ENCODE peak calls at places on chromosomes 6 and 20, in ten cellular contexts. One of them, this sample, is unnamed.

GRCh38 chr20:58150772-58151171 is 77.7 kb downstream of the ANKRD60 start:
- DNase-seq in heart right ventricle: no peak
- DNase-seq in GM06990: peak; percentile 18
- DNase-seq in HCT116: no peak
- DNase-seq in GM12878: no peak
- DNase-seq in heart left ventricle: no peak
- DNase-seq in type B pancreatic cell: no peak
- DNase-seq in IMR-90: no peak
- DNase-seq in brain microvascular endothelial cell: no peak
- DNase-seq in Peyer's patch: no peak
- DNase-seq in this sample: peak; percentile 77

GRCh38 chr20:59598625-59599310 is 5.6 kb upstream of the PHACTR3 start:
- DNase-seq in type B pancreatic cell: no peak
- DNase-seq in GM12878: peak; percentile 8
- DNase-seq in heart left ventricle: no peak
- DNase-seq in IMR-90: no peak
- DNase-seq in brain microvascular endothelial cell: no peak
- DNase-seq in GM06990: no peak
- DNase-seq in heart right ventricle: peak; percentile 39
- DNase-seq in HCT116: peak; percentile 19
- DNase-seq in Peyer's patch: no peak
- DNase-seq in this sample: peak; percentile 77

GRCh38 chr6:42193491-42193894 is 1.3 kb downstream of the GUCA1B start:
- DNase-seq in Peyer's patch: no peak
- DNase-seq in brain microvascular endothelial cell: peak; percentile 27
- DNase-seq in GM12878: no peak
- DNase-seq in heart left ventricle: no peak
- DNase-seq in IMR-90: no peak
- DNase-seq in heart right ventricle: no peak
- DNase-seq in GM06990: no peak
- DNase-seq in HCT116: no peak
- DNase-seq in type B pancreatic cell: no peak
- DNase-seq in this sample: peak; percentile 46

GRCh38 chr6:133804263-133804662 is 84.7 kb upstream of the TCF21 start:
- DNase-seq in IMR-90: peak; percentile 52
- DNase-seq in heart right ventricle: no peak
- DNase-seq in HCT116: no peak
- DNase-seq in GM06990: no peak
- DNase-seq in Peyer's patch: no peak
- DNase-seq in GM12878: no peak
- DNase-seq in brain microvascular endothelial cell: peak; percentile 22
- DNase-seq in type B pancreatic cell: no peak
- DNase-seq in heart left ventricle: no peak
- DNase-seq in this sample: no peak

GRCh38 chr20:461254-462198 is 807 bp downstream of the TBC1D20 start:
- DNase-seq in IMR-90: peak; percentile 42
- DNase-seq in heart left ventricle: peak; percentile 65
- DNase-seq in GM12878: no peak
- DNase-seq in Peyer's patch: peak; percentile 42
- DNase-seq in type B pancreatic cell: peak; percentile 76
- DNase-seq in brain microvascular endothelial cell: peak; percentile 19
- DNase-seq in HCT116: no peak
- DNase-seq in heart right ventricle: peak; percentile 64
- DNase-seq in GM06990: peak; percentile 72
- DNase-seq in this sample: peak; percentile 34

GRCh38 chr20:36591854-36592641 is 13.5 kb upstream of the RAB5IF start:
- DNase-seq in HCT116: peak; percentile 22
- DNase-seq in GM12878: no peak
- DNase-seq in heart right ventricle: no peak
- DNase-seq in GM06990: no peak
- DNase-seq in Peyer's patch: no peak
- DNase-seq in heart left ventricle: peak; percentile 35
- DNase-seq in type B pancreatic cell: no peak
- DNase-seq in brain microvascular endothelial cell: no peak
- DNase-seq in IMR-90: peak; percentile 51
- DNase-seq in this sample: peak; percentile 34

GRCh38 chr6:29451471-29452193 is 5.2 kb downstream of the OR11A1 start:
- DNase-seq in GM12878: no peak
- DNase-seq in brain microvascular endothelial cell: peak; percentile 84
- DNase-seq in HCT116: no peak
- DNase-seq in heart right ventricle: no peak
- DNase-seq in Peyer's patch: no peak
- DNase-seq in GM06990: no peak
- DNase-seq in heart left ventricle: no peak
- DNase-seq in IMR-90: no peak
- DNase-seq in type B pancreatic cell: no peak
- DNase-seq in this sample: no peak

GRCh38 chr6:137989696-137990095 is 117.5 kb downstream of the PERP start:
- DNase-seq in type B pancreatic cell: no peak
- DNase-seq in heart left ventricle: no peak
- DNase-seq in Peyer's patch: no peak
- DNase-seq in GM06990: no peak
- DNase-seq in heart right ventricle: no peak
- DNase-seq in GM12878: no peak
- DNase-seq in IMR-90: no peak
- DNase-seq in brain microvascular endothelial cell: no peak
- DNase-seq in HCT116: no peak
- DNase-seq in this sample: no peak

GRCh38 chr6:42963855-42964605 is 3.5 kb downstream of the GNMT start:
- DNase-seq in heart left ventricle: no peak
- DNase-seq in GM06990: no peak
- DNase-seq in IMR-90: peak; percentile 58
- DNase-seq in GM12878: no peak
- DNase-seq in Peyer's patch: no peak
- DNase-seq in HCT116: no peak
- DNase-seq in type B pancreatic cell: no peak
- DNase-seq in heart right ventricle: no peak
- DNase-seq in brain microvascular endothelial cell: peak; percentile 40
- DNase-seq in this sample: peak; percentile 62

GRCh38 chr20:56630086-56630493 is 984 bp downstream of the TFAP2C start:
- DNase-seq in HCT116: peak; percentile 54
- DNase-seq in brain microvascular endothelial cell: peak; percentile 47
- DNase-seq in heart left ventricle: no peak
- DNase-seq in GM12878: no peak
- DNase-seq in heart right ventricle: peak; percentile 23
- DNase-seq in type B pancreatic cell: peak; percentile 83
- DNase-seq in IMR-90: no peak
- DNase-seq in Peyer's patch: no peak
- DNase-seq in GM06990: peak; percentile 51
- DNase-seq in this sample: peak; percentile 84

DNA sequence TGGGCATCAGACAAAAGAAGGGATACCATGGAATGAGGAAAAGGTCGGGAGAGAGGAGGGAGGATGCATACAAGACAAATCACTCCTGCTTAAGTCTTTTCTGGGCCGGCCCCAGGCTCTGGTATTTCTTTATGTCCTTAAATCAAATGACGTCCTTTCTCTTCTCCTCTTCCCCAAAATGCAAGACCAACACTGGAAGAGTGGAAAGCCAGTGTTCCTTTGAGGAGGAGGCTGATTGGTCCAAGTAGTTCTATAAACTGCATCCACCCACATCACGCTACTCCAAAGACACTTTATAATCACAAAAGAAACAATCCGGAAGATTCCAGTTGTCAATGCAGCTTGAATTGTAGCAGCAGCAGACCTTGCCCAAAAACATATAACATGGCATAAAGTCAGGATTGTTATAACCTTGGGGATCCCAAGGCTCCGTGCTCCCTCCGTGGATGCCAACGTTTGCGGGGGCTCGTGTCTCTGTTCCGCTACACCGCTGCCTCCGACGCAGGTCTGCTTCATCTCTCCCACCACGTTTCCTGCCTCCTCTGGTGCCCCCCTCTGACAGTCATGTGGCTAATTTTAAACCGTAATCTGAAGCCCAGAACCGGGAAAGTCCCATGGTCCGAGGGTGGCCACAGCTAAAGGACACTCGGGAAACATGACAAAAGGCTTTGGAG is 47.1 kb downstream of the MCUR1 start:
- DNase-seq in GM06990: no peak
- DNase-seq in type B pancreatic cell: no peak
- DNase-seq in GM12878: no peak
- DNase-seq in HCT116: no peak
- DNase-seq in heart right ventricle: peak; percentile 35
- DNase-seq in IMR-90: peak; percentile 44
- DNase-seq in Peyer's patch: peak; percentile 42
- DNase-seq in heart left ventricle: peak; percentile 64
- DNase-seq in brain microvascular endothelial cell: peak; percentile 41
- DNase-seq in this sample: no peak
- TF ChIP-seq CTCF in GM06990: peak; percentile 17
- TF ChIP-seq CTCF in type B pancreatic cell: no peak
- TF ChIP-seq CTCF in GM12878: no peak
- TF ChIP-seq CTCF in HCT116: no peak
- TF ChIP-seq CTCF in heart right ventricle: peak; percentile 41
- TF ChIP-seq CTCF in IMR-90: no peak
- TF ChIP-seq CTCF in Peyer's patch: no peak
- TF ChIP-seq CTCF in heart left ventricle: peak; percentile 47
- TF ChIP-seq CTCF in brain microvascular endothelial cell: peak; percentile 34
- TF ChIP-seq CTCF in this sample: no peak

GRCh38 chr6:44224978-44225330 is 1.6 kb downstream of the SLC29A1 start:
- DNase-seq in HCT116: no peak
- DNase-seq in type B pancreatic cell: no peak
- DNase-seq in heart right ventricle: no peak
- DNase-seq in brain microvascular endothelial cell: no peak
- DNase-seq in Peyer's patch: no peak
- DNase-seq in GM12878: no peak
- DNase-seq in IMR-90: no peak
- DNase-seq in heart left ventricle: no peak
- DNase-seq in GM06990: no peak
- DNase-seq in this sample: no peak

GRCh38 chr6:44222987-44223470 is 366 bp upstream of the SLC29A1 start:
- DNase-seq in Peyer's patch: no peak
- DNase-seq in type B pancreatic cell: no peak
- DNase-seq in HCT116: no peak
- DNase-seq in brain microvascular endothelial cell: no peak
- DNase-seq in heart right ventricle: peak; percentile 23
- DNase-seq in IMR-90: no peak
- DNase-seq in GM12878: no peak
- DNase-seq in GM06990: no peak
- DNase-seq in heart left ventricle: no peak
- DNase-seq in this sample: no peak

GRCh38 chr6:44223471-44224153 is at the start of gene SLC29A1:
- DNase-seq in HCT116: no peak
- DNase-seq in brain microvascular endothelial cell: no peak
- DNase-seq in type B pancreatic cell: no peak
- DNase-seq in GM12878: no peak
- DNase-seq in GM06990: peak; percentile 84
- DNase-seq in Peyer's patch: peak; percentile 82
- DNase-seq in heart left ventricle: peak; percentile 81
- DNase-seq in heart right ventricle: peak; percentile 85
- DNase-seq in IMR-90: peak; percentile 28
- DNase-seq in this sample: peak; percentile 91

GRCh38 chr6:44225579-44226325 is 2.4 kb downstream of the SLC29A1 start:
- DNase-seq in IMR-90: no peak
- DNase-seq in Peyer's patch: no peak
- DNase-seq in heart right ventricle: no peak
- DNase-seq in brain microvascular endothelial cell: no peak
- DNase-seq in GM12878: no peak
- DNase-seq in heart left ventricle: no peak
- DNase-seq in HCT116: no peak
- DNase-seq in GM06990: no peak
- DNase-seq in type B pancreatic cell: no peak
- DNase-seq in this sample: no peak

DNA sequence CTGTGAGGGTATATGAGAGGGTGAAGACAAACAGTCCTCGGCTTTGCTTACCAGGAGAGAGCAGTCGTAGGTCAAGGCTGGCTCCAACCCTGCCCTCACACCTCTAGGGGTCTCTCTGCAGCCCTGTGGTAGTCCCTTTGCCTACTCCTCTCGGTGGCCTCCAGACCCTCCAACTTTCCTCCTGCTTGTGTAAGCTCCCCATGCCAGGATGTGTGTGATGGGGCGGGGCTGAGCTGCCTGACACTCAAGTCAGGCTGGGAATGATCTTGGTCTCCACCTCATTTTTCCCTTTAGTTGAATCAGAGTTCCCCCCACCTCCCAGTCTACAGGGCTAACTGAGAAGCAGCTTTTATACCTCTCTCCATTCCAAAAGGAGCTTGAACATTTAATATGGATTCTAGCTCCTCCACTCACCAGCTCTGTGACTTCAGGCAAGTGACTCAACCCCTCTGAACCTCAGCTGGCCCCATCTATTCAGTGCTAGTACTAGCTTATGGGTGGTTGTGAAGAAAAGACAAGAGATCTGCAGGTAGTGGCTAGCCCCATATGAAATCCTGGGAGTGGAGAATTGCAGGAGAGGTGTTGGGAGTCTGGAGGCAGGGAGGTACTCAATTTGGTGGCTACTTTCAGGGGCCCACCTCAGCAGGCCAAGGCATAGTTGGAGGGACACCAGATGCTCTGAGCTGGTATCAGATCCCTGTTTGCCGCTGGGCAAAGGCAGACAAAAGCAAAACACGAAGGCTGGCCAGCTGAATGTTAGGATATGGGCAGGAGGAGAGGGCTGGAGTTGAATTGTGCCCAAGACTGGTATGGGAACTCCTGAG is 971 bp downstream of the SLC29A1 start:
- DNase-seq in IMR-90: peak; percentile 8
- DNase-seq in type B pancreatic cell: no peak
- DNase-seq in brain microvascular endothelial cell: no peak
- DNase-seq in GM12878: no peak
- DNase-seq in heart right ventricle: no peak
- DNase-seq in heart left ventricle: no peak
- DNase-seq in HCT116: no peak
- DNase-seq in GM06990: no peak
- DNase-seq in Peyer's patch: no peak
- DNase-seq in this sample: peak; percentile 29
- TF ChIP-seq CTCF in IMR-90: no peak
- TF ChIP-seq CTCF in type B pancreatic cell: no peak
- TF ChIP-seq CTCF in brain microvascular endothelial cell: no peak
- TF ChIP-seq CTCF in GM12878: no peak
- TF ChIP-seq CTCF in heart right ventricle: no peak
- TF ChIP-seq CTCF in heart left ventricle: no peak
- TF ChIP-seq CTCF in HCT116: no peak
- TF ChIP-seq CTCF in GM06990: peak; percentile 19
- TF ChIP-seq CTCF in Peyer's patch: no peak
- TF ChIP-seq CTCF in this sample: no peak

GRCh38 chr6:155261146-155261900 is 2.5 kb upstream of the CLDN20 start:
- DNase-seq in type B pancreatic cell: no peak
- DNase-seq in GM12878: no peak
- DNase-seq in heart right ventricle: no peak
- DNase-seq in HCT116: no peak
- DNase-seq in Peyer's patch: no peak
- DNase-seq in GM06990: no peak
- DNase-seq in heart left ventricle: no peak
- DNase-seq in IMR-90: no peak
- DNase-seq in brain microvascular endothelial cell: no peak
- DNase-seq in this sample: no peak
- TF ChIP-seq CTCF in type B pancreatic cell: peak; percentile 43
- TF ChIP-seq CTCF in GM12878: no peak
- TF ChIP-seq CTCF in heart right ventricle: no peak
- TF ChIP-seq CTCF in HCT116: no peak
- TF ChIP-seq CTCF in Peyer's patch: no peak
- TF ChIP-seq CTCF in GM06990: no peak
- TF ChIP-seq CTCF in heart left ventricle: no peak
- TF ChIP-seq CTCF in IMR-90: no peak
- TF ChIP-seq CTCF in brain microvascular endothelial cell: peak; percentile 25
- TF ChIP-seq CTCF in this sample: no peak

DNA sequence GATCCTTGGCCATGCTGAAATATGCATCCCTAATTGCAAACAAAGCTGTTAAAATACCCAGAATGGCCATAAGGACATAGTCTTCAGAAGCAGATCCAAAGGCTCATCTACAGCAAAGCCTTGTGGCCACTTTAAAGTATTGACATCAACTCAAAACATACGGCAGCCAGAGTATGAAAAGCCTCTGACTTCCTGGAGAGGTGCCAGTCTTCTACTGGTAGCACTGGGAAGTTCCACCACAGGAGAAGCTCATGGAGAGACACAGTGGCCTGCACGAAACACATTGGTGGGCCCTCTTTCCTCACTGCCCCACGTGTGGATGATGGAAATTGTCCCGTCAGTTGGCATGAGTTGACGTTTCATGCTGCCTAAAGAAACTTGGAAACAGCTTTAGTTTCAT is 202.6 kb upstream of the HEY2 start:
- DNase-seq in heart left ventricle: no peak
- DNase-seq in HCT116: peak; percentile 13
- DNase-seq in brain microvascular endothelial cell: peak; percentile 72
- DNase-seq in type B pancreatic cell: no peak
- DNase-seq in heart right ventricle: no peak
- DNase-seq in Peyer's patch: no peak
- DNase-seq in IMR-90: peak; percentile 1
- DNase-seq in GM12878: no peak
- DNase-seq in GM06990: no peak
- DNase-seq in this sample: no peak
- TF ChIP-seq CTCF in heart left ventricle: peak; percentile 18
- TF ChIP-seq CTCF in HCT116: no peak
- TF ChIP-seq CTCF in brain microvascular endothelial cell: peak; percentile 43
- TF ChIP-seq CTCF in type B pancreatic cell: no peak
- TF ChIP-seq CTCF in heart right ventricle: no peak
- TF ChIP-seq CTCF in Peyer's patch: no peak
- TF ChIP-seq CTCF in IMR-90: no peak
- TF ChIP-seq CTCF in GM12878: no peak
- TF ChIP-seq CTCF in GM06990: no peak
- TF ChIP-seq CTCF in this sample: no peak

This sample was measured in Calu3.